ENCODE peak calls at places on chromosomes 11 and 22, in five cellular contexts. One of them, this sample, is unnamed.
A peak's percentile ranks its signal among the peaks of the same experiment; 100 is the strongest.

GRCh38 chr11:32311351-32312077 is 123.8 kb downstream of the WT1 start:
- DNase-seq in amygdala: no peak
- DNase-seq in ELR: no peak
- DNase-seq in HT-29: no peak
- DNase-seq in Ammon's horn: no peak
- DNase-seq in this sample: no peak

GRCh38 chr22:46963672-46964545 is 201.5 kb downstream of the TBC1D22A start:
- DNase-seq in amygdala: no peak
- DNase-seq in ELR: no peak
- DNase-seq in HT-29: no peak
- DNase-seq in Ammon's horn: no peak
- DNase-seq in this sample: no peak

GRCh38 chr11:123434911-123435310 is 4.8 kb downstream of the GRAMD1B start:
- DNase-seq in amygdala: no peak
- DNase-seq in ELR: no peak
- DNase-seq in HT-29: no peak
- DNase-seq in Ammon's horn: no peak
- DNase-seq in this sample: no peak

GRCh38 chr22:36223504-36223903 is 15.8 kb downstream of the APOL2 start:
- DNase-seq in Ammon's horn: no peak
- DNase-seq in ELR: no peak
- DNase-seq in amygdala: no peak
- DNase-seq in HT-29: no peak
- DNase-seq in this sample: no peak

GRCh38 chr11:1457856-1458255 is 28.7 kb downstream of the MOB2 start:
- DNase-seq in ELR: no peak
- DNase-seq in amygdala: no peak
- DNase-seq in HT-29: no peak
- DNase-seq in Ammon's horn: no peak
- DNase-seq in this sample: no peak

GRCh38 chr22:37068859-37069258 is 17.3 kb downstream of the KCTD17 start:
- DNase-seq in ELR: no peak
- DNase-seq in Ammon's horn: no peak
- DNase-seq in HT-29: no peak
- DNase-seq in amygdala: no peak
- DNase-seq in this sample: no peak

GRCh38 chr11:47448566-47449427 is at the start of gene RAPSN:
- DNase-seq in Ammon's horn: no peak
- DNase-seq in amygdala: no peak
- DNase-seq in ELR: no peak
- DNase-seq in HT-29: no peak
- DNase-seq in this sample: no peak

GRCh38 chr11:34633990-34634725 is 13.3 kb downstream of the EHF start:
- DNase-seq in HT-29: peak; percentile 66
- DNase-seq in amygdala: no peak
- DNase-seq in Ammon's horn: no peak
- DNase-seq in ELR: peak; percentile 53
- DNase-seq in this sample: no peak

GRCh38 chr11:65226103-65226442 is 35.7 kb upstream of the POLA2 start:
- DNase-seq in HT-29: no peak
- DNase-seq in amygdala: no peak
- DNase-seq in Ammon's horn: no peak
- DNase-seq in ELR: no peak
- DNase-seq in this sample: no peak

GRCh38 chr11:8206251-8207079 is 37.6 kb upstream of the RIC3 start:
- DNase-seq in HT-29: no peak
- DNase-seq in Ammon's horn: peak; percentile 90
- DNase-seq in amygdala: peak; percentile 59
- DNase-seq in ELR: no peak
- DNase-seq in this sample: no peak

GRCh38 chr11:68749061-68749491 is 2.2 kb downstream of the TESMIN start:
- DNase-seq in amygdala: no peak
- DNase-seq in ELR: peak; percentile 8
- DNase-seq in HT-29: no peak
- DNase-seq in Ammon's horn: no peak
- DNase-seq in this sample: no peak

GRCh38 chr11:59550368-59550841 is 39.1 kb downstream of the OR4D9 start:
- DNase-seq in HT-29: peak; percentile 99
- DNase-seq in ELR: peak; percentile 98
- DNase-seq in Ammon's horn: peak; percentile 81
- DNase-seq in amygdala: peak; percentile 77
- DNase-seq in this sample: peak; percentile 87